ENCODE peak calls at places on chromosomes 3 and 15, in six cellular contexts. W, B, E, F, Q and T are unnamed samples.

GRCh38 chr3:186519021-186519658 is 25.0 kb downstream of the CRYGS start:
- DNase-seq in W (no peak), Q (peak; percentile 54), E (no peak), F (no peak), B (no peak), T (no peak)

GRCh38 chr3:143354342-143354741 is 234.8 kb downstream of the CHST2 start:
- DNase-seq in F (no peak), E (no peak), B (no peak), Q (no peak), W (no peak), T (no peak)

GRCh38 chr15:94327356-94327936 is 96.1 kb downstream of the MCTP2 start:
- DNase-seq in F (peak; percentile 57), W (peak; percentile 62), E (peak; percentile 50), Q (no peak), B (peak; percentile 45), T (no peak)

GRCh38 chr3:8336456-8336855 is 165.2 kb upstream of the LMCD1 start:
- DNase-seq in F (no peak), B (no peak), Q (no peak), W (no peak), E (no peak), T (no peak)

GRCh38 chr15:95300958-95301357 is 1029.5 kb upstream of the NR2F2 start:
- DNase-seq in Q (no peak), E (peak; percentile 64), F (peak; percentile 55), W (no peak), B (peak; percentile 54), T (no peak)

GRCh38 chr3:169278667-169279066 is 384.8 kb downstream of the MECOM start:
- DNase-seq in E (no peak), F (no peak), Q (no peak), W (no peak), B (no peak), T (no peak)

GRCh38 chr3:57007513-57008415 is 52.7 kb upstream of the SPATA12 start:
- DNase-seq in Q (no peak), B (peak; percentile 90), W (peak; percentile 91), E (peak; percentile 85), F (peak; percentile 92), T (no peak)

GRCh38 chr3:188232676-188233075 is 78.7 kb downstream of the LPP start:
- DNase-seq in E (no peak), Q (no peak), B (no peak), F (no peak), W (no peak), T (no peak)

GRCh38 chr3:197151562-197151961 is 121.9 kb upstream of the MELTF start:
- DNase-seq in Q (no peak), W (peak; percentile 88), F (peak; percentile 84), E (peak; percentile 78), B (peak; percentile 64), T (no peak)

GRCh38 chr3:62493116-62493801 is 119.9 kb upstream of the FEZF2 start:
- DNase-seq in E (no peak), Q (no peak), W (peak; percentile 3), B (no peak), F (peak; percentile 7), T (no peak)
- TF ChIP-seq CTCF in E (peak; percentile 17), Q (no peak), W (peak; percentile 36), B (peak; percentile 35), F (peak; percentile 28), T (no peak)

GRCh38 chr15:29337156-29337959 is 67.7 kb upstream of the NSMCE3 start:
- DNase-seq in B (peak; percentile 46), E (peak; percentile 25), W (peak; percentile 49), Q (no peak), F (peak; percentile 51), T (no peak)
- TF ChIP-seq CTCF in B (no peak), E (no peak), W (no peak), Q (no peak), F (no peak), T (no peak)

DNA sequence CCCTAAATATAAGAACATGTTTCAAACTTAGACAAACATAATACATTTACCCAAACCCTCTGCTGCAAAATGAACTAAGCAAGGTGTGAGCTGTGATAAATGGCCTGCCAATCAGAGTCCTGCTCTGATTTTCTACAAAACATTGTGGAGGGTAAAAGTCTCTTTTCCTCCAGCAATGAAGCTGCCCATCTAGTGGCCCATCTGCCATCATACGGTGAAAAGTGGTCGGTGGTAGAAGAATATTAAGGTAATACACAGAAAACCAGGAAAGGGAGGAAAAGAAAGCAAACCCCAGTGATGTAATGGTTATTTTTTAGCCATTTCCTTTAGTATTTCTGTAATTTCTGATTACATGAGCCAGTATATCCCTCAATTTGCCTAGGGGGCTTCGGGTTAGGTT is 838.1 kb downstream of the TBL1XR1 start:
- DNase-seq in F (no peak), E (no peak), Q (no peak), B (no peak), W (no peak), T (no peak)
- TF ChIP-seq CTCF in F (no peak), E (no peak), Q (no peak), B (no peak), W (no peak), T (peak; percentile 20)

GRCh38 chr3:170869645-170870593 is at the start of gene RPL22L1:
- DNase-seq in F (peak; percentile 99), W (peak; percentile 96), B (peak; percentile 94), E (peak; percentile 95), Q (peak; percentile 90), T (peak; percentile 96)
- TF ChIP-seq CTCF in F (peak; percentile 6), W (peak; percentile 2), B (peak; percentile 29), E (peak; percentile 19), Q (no peak), T (no peak)

GRCh38 chr15:86935841-86936240 is 856.2 kb downstream of the AGBL1 start:
- DNase-seq in E (no peak), W (no peak), F (no peak), B (no peak), Q (no peak), T (no peak)
- TF ChIP-seq CTCF in E (no peak), W (no peak), F (no peak), B (no peak), Q (no peak), T (no peak)